ENCODE peak calls at places on chromosomes 11 and 22, in ten cellular contexts. L is activated naive CD4-positive, alpha-beta T cell treated with anti-CD3 and anti-CD28 coated beads, Interleukin-2, amount 50 U/mL, for 16 hours; E is activated naive CD8-positive, alpha-beta T cell treated with anti-CD3 and anti-CD28 coated beads, Interleukin-2, amount 10 ng/mL, durations not matched to agents 7 days and 5 days; D is fibroblast of lung; I is endothelial cell; O is putamen; X is chondrocyte; M is NCI-H226; C is EH; Y is CD8-positive, alpha-beta T cell. G is an unnamed sample.

GRCh38 chr22:21861290-21861848 is 6.1 kb downstream of the MAPK1 start:
- DNase-seq in L (no peak), E (no peak), D (peak), I (no peak), O (no peak), X (no peak), M (no peak), C (no peak), Y (no peak), G (no peak)

GRCh38 chr11:2128102-2128511 is 11.1 kb downstream of the IGF2 start:
- DNase-seq in L (no peak), E (peak), D (no peak), I (no peak), O (no peak), X (peak), M (no peak), C (no peak), Y (no peak), G (no peak)

GRCh38 chr11:19808076-19808911 is 95.7 kb downstream of the NAV2 start:
- DNase-seq in L (no peak), E (no peak), D (no peak), I (no peak), O (no peak), X (no peak), M (no peak), C (no peak), Y (no peak), G (no peak)

GRCh38 chr11:975824-976223 is 50.2 kb downstream of the AP2A2 start:
- DNase-seq in L (no peak), E (no peak), D (peak), I (peak), O (peak), X (no peak), M (no peak), C (peak), Y (no peak), G (no peak)

GRCh38 chr11:120108785-120109168 is 29.1 kb downstream of the TRIM29 start:
- DNase-seq in L (no peak), E (no peak), D (no peak), I (no peak), O (no peak), X (no peak), M (peak), C (no peak), Y (no peak), G (no peak)

GRCh38 chr22:19497245-19497644 is 17.5 kb downstream of the CDC45 start:
- DNase-seq in L (no peak), E (no peak), D (peak), I (no peak), O (no peak), X (no peak), M (no peak), C (peak), Y (no peak), G (no peak)

GRCh38 chr11:119872911-119873310 is 143.9 kb upstream of the NECTIN1 start:
- DNase-seq in L (no peak), E (no peak), D (no peak), I (no peak), O (no peak), X (no peak), M (no peak), C (no peak), Y (no peak), G (no peak)

GRCh38 chr11:18972336-18972735 is 33.1 kb upstream of the MRGPRX1 start:
- DNase-seq in L (no peak), E (no peak), D (no peak), I (no peak), O (no peak), X (no peak), M (no peak), C (no peak), Y (no peak), G (no peak)

GRCh38 chr11:26244207-26244606 is 87.7 kb upstream of the ANO3 start:
- DNase-seq in L (no peak), E (no peak), D (no peak), I (no peak), O (no peak), X (no peak), M (no peak), C (no peak), Y (no peak), G (no peak)

GRCh38 chr22:44450503-44450902 is 47.5 kb downstream of the RTL6 start:
- DNase-seq in L (no peak), E (peak), D (no peak), I (no peak), O (no peak), X (no peak), M (no peak), C (no peak), Y (no peak), G (no peak)

GRCh38 chr22:19807161-19807913 is 46.8 kb downstream of the TBX1 start:
- DNase-seq in L (peak), E (no peak), D (no peak), I (no peak), O (no peak), X (no peak), M (no peak), C (no peak), Y (no peak), G (no peak)

GRCh38 chr11:414333-414857 is 404 bp downstream of the SIGIRR start:
- DNase-seq in L (no peak), E (no peak), D (no peak), I (no peak), O (no peak), X (no peak), M (no peak), C (no peak), Y (no peak), G (no peak)